ENCODE peak calls at places on chromosome 1, in six cellular contexts. R, E, O, A, G and F are unnamed samples.

GRCh38 chr1:55040083-55040952 is 970 bp downstream of the PCSK9 start:
- DNase-seq in O (no peak), R (no peak), A (no peak), E (no peak), G (no peak), F (no peak)

GRCh38 chr1:41504126-41505035 is 19.9 kb upstream of the EDN2 start:
- DNase-seq in A (no peak), E (no peak), O (no peak), G (no peak), R (peak; percentile 63), F (no peak)

GRCh38 chr1:178536844-178537371 is 24.0 kb downstream of the TEX35 start:
- DNase-seq in E (peak; percentile 36), O (no peak), R (peak; percentile 93), A (peak; percentile 77), G (no peak), F (no peak)

GRCh38 chr1:98046031-98046641 is 125.3 kb upstream of the DPYD start:
- DNase-seq in E (no peak), G (no peak), A (no peak), O (no peak), R (no peak), F (no peak)

GRCh38 chr1:42682739-42683529 is 716 bp downstream of the YBX1 start:
- DNase-seq in R (peak; percentile 29), G (peak; percentile 92), E (peak; percentile 51), O (peak; percentile 54), A (peak; percentile 87), F (no peak)

GRCh38 chr1:212457740-212458338 is 25.1 kb downstream of the NENF start:
- DNase-seq in R (peak; percentile 48), O (peak; percentile 45), A (peak; percentile 52), E (no peak), G (no peak), F (no peak)

GRCh38 chr1:171441278-171441677 is 44.1 kb upstream of the PRRC2C start:
- DNase-seq in G (no peak), A (no peak), O (no peak), E (no peak), R (no peak), F (peak; percentile 36)

GRCh38 chr1:20494609-20495311 is 8.8 kb upstream of the CAMK2N1 start:
- DNase-seq in G (no peak), R (peak; percentile 90), O (no peak), E (no peak), A (no peak), F (peak; percentile 29)

GRCh38 chr1:88923224-88923623 is 31.9 kb upstream of the GTF2B start:
- DNase-seq in O (no peak), A (no peak), G (no peak), R (no peak), E (no peak), F (no peak)

GRCh38 chr1:89781494-89782126 is 39.2 kb upstream of the LRRC8D start:
- DNase-seq in A (no peak), O (peak; percentile 35), R (no peak), G (no peak), E (no peak), F (no peak)

GRCh38 chr1:158793604-158794003 is 12.6 kb upstream of the OR6N2 start:
- DNase-seq in O (peak; percentile 26), E (no peak), G (no peak), R (no peak), A (no peak), F (no peak)

GRCh38 chr1:215119719-215120118 is 37.2 kb downstream of the KCNK2 start:
- DNase-seq in O (no peak), A (no peak), E (no peak), G (no peak), R (no peak), F (no peak)

GRCh38 chr1:22469219-22469618 is 17.6 kb downstream of the ZBTB40 start:
- DNase-seq in R (no peak), O (no peak), E (no peak), A (no peak), G (no peak), F (no peak)